ENCODE peak calls at places on chromosomes 16 and 17, in eight cellular contexts. W, U, Y, T, I, D, H and S are unnamed samples.

GRCh38 chr17:64328875-64329405 is 61.7 kb downstream of the PECAM1 start:
- DNase-seq in H (no peak), U (no peak), D (no peak), Y (no peak), W (no peak), I (no peak), T (no peak), S (no peak)

GRCh38 chr16:4570688-4571321 is 14.7 kb downstream of the C16orf96 start:
- DNase-seq in Y (no peak), U (no peak), T (no peak), H (no peak), W (no peak), D (no peak), I (no peak), S (no peak)

GRCh38 chr17:6090253-6090652 is 20.1 kb downstream of the WSCD1 start:
- DNase-seq in T (no peak), H (no peak), Y (no peak), U (no peak), W (no peak), I (no peak), D (no peak), S (no peak)

GRCh38 chr17:81651692-81652091 is 4.7 kb downstream of the PDE6G start:
- DNase-seq in W (no peak), Y (no peak), U (peak; percentile 76), I (peak; percentile 68), H (no peak), T (peak; percentile 88), D (no peak), S (peak; percentile 79)

GRCh38 chr16:70375636-70376611 is 29.2 kb downstream of the DDX19A start:
- DNase-seq in W (no peak), H (no peak), D (no peak), Y (no peak), T (no peak), U (no peak), I (no peak), S (no peak)

GRCh38 chr16:56242740-56243139 is 51.5 kb downstream of the GNAO1 start:
- DNase-seq in D (no peak), Y (no peak), T (no peak), U (no peak), I (no peak), W (no peak), H (no peak), S (no peak)

GRCh38 chr17:78358538-78359215 is 1.2 kb downstream of the SOCS3 start:
- DNase-seq in T (peak; percentile 61), Y (no peak), I (no peak), W (no peak), U (peak; percentile 60), D (no peak), H (no peak), S (peak; percentile 64)

GRCh38 chr17:47945529-47946508 is 4.4 kb downstream of the PNPO start:
- DNase-seq in H (no peak), W (no peak), T (no peak), U (no peak), Y (no peak), D (no peak), I (no peak), S (no peak)

GRCh38 chr16:73447850-73448249 is 399.9 kb upstream of the ZFHX3 start:
- DNase-seq in D (no peak), I (no peak), U (no peak), W (no peak), H (no peak), Y (no peak), T (no peak), S (no peak)

GRCh38 chr16:11032922-11033291 is 88.5 kb downstream of the CLEC16A start:
- DNase-seq in T (peak; percentile 41), U (peak; percentile 85), H (peak; percentile 61), W (no peak), Y (peak; percentile 74), D (no peak), I (peak; percentile 39), S (peak; percentile 82)

GRCh38 chr17:27379863-27380533 is 76.2 kb upstream of the KSR1 start:
- DNase-seq in U (peak; percentile 52), I (no peak), D (peak; percentile 78), Y (peak; percentile 85), T (peak; percentile 64), W (no peak), H (peak; percentile 54), S (peak; percentile 71)

GRCh38 chr17:39621523-39622379 is 5.0 kb upstream of the PPP1R1B start:
- DNase-seq in Y (peak; percentile 77), H (peak; percentile 74), D (peak; percentile 87), I (peak; percentile 44), T (peak; percentile 77), U (peak; percentile 65), W (no peak), S (peak; percentile 81)

GRCh38 chr16:30941600-30942420 is 7.1 kb upstream of the ORAI3 start:
- DNase-seq in Y (peak; percentile 83), W (peak; percentile 46), I (no peak), U (peak; percentile 62), H (peak; percentile 58), T (peak; percentile 59), D (peak; percentile 84), S (peak; percentile 70)

GRCh38 chr17:9240659-9241370 is 219.5 kb downstream of the NTN1 start:
- DNase-seq in Y (peak; percentile 90), U (peak; percentile 69), I (no peak), D (peak; percentile 52), H (peak; percentile 68), T (peak; percentile 62), W (no peak), S (peak; percentile 65)

GRCh38 chr17:40068129-40068581 is 5.4 kb downstream of the THRA start:
- DNase-seq in U (no peak), D (no peak), T (no peak), W (no peak), Y (peak; percentile 28), H (peak; percentile 41), I (no peak), S (no peak)

GRCh38 chr16:67283039-67283825 is 3.9 kb downstream of the PLEKHG4 start:
- DNase-seq in H (no peak), W (no peak), D (no peak), I (no peak), Y (no peak), U (peak; percentile 24), T (no peak), S (peak; percentile 56)

GRCh38 chr17:68054296-68054900 is 18.9 kb downstream of the KPNA2 start:
- DNase-seq in D (peak; percentile 46), I (peak; percentile 61), T (peak; percentile 70), Y (peak; percentile 44), H (no peak), W (no peak), U (peak; percentile 94), S (peak; percentile 85)

GRCh38 chr16:57752581-57753447 is 17.2 kb downstream of the KATNB1 start:
- DNase-seq in H (no peak), I (no peak), U (no peak), W (no peak), Y (no peak), T (no peak), D (no peak), S (no peak)

GRCh38 chr16:68504066-68504465 is 35.0 kb upstream of the ZFP90 start:
- DNase-seq in W (no peak), U (no peak), I (no peak), D (no peak), H (no peak), T (no peak), Y (no peak), S (no peak)

GRCh38 chr17:13160790-13161189 is 143.0 kb upstream of the ELAC2 start:
- DNase-seq in H (no peak), I (no peak), U (no peak), Y (no peak), D (no peak), T (no peak), W (no peak), S (no peak)

DNA sequence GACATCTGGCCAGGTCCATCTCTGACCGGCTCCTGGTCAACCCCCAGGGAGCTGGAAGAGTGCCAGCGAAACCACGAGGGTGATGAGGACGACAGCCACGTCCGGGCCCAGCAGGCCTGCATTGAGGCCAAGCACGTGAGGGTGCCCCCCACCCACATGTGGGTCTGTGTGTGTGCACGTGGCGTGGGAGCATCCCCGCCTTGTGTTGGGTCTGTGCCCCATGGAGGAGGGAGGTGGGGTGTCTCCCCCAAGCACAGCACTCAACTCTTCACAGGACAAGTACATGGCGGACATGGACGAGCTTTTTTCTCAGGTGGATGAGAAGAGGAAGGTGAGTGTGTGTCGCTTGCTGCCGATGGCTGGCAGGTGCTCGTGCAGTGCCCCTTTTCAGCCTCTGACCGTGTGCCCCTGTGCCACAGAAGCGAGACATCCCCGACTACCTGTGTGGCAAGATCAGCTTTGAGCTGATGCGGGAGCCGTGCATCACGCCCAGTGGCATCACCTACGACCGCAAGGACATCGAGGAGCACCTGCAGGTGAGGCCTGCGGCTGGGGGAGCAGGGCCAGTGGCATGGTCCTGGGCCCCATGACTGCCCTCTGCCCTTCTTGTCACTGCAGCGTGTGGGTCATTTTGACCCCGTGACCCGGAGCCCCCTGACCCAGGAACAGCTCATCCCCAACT is 1.7 kb downstream of the STUB1 start:
- DNase-seq in W (no peak), U (no peak), T (peak; percentile 19), D (no peak), I (no peak), Y (peak; percentile 41), H (peak; percentile 50), S (no peak)
- H3K4me3 ChIP-seq in W (peak overlapping the region; percentile 90), U (peak overlapping the region; percentile 76), T (peak overlapping the region; percentile 75), D (no peak overlapping the region), I (peak overlapping the region; percentile 73), Y (no peak overlapping the region), H (no peak overlapping the region), S (peak overlapping the region; percentile 77)

DNA sequence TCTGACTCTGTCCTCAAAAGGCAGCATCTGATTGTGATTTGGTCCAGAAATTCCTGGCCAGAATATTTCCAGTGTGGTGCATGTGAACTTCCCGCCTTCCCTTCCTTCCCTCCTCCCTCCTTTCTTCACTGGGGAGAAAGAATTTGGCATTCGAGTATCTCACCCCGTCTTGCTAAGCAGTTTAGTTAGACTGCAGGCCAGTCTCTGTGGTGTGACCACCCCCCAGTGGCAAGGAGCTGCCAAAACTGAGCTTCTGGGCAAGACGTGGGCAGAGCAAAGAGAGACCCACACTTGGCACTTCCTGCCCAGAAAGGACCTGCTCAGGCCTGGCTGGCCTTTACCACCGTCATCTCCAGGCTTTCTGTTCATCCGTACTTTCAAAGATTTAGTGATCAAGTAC is 36.4 kb downstream of the SNX20 start:
- DNase-seq in I (no peak), H (no peak), W (peak; percentile 19), T (no peak), U (peak; percentile 76), Y (no peak), D (no peak), S (peak; percentile 23)
- TF ChIP-seq CTCF in I (peak; percentile 11), H (peak; percentile 28), W (peak; percentile 53), T (peak; percentile 45), U (peak; percentile 62), Y (peak; percentile 28), D (no peak), S (peak; percentile 29)

GRCh38 chr17:17959520-17960361 is 12.5 kb downstream of the TOM1L2 start:
- DNase-seq in I (no peak), T (peak; percentile 72), H (no peak), U (peak; percentile 45), W (no peak), Y (no peak), D (no peak), S (peak; percentile 34)
- H3K4me3 ChIP-seq in I (peak overlapping the region; percentile 51), T (peak overlapping the region; percentile 21), H (no peak overlapping the region), U (peak overlapping the region; percentile 48), W (no peak overlapping the region), Y (no peak overlapping the region), D (peak overlapping the region; percentile 0), S (peak overlapping the region; percentile 39)

DNA sequence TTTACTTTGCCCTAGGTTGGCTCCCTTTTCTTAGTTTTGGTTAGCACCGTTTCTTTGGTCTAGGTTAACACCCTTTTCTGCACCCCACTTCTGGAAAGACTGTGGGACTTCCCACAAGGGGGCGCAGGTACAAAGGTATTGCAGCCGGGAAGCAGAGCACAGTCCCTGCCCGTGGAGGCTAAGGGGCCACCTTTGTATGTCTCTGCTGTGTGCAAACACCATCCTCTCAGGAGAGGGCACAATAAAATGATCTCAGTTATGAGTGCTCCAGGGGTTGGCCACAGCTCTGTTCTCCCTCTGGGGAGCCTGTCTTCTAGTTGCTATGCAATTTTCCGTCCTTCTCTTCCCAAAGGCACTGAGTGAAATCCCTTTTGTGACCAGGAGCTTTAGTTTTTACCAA is 28.4 kb upstream of the TMC5 start:
- DNase-seq in T (no peak), D (peak; percentile 73), W (no peak), I (no peak), Y (no peak), H (no peak), U (no peak), S (peak; percentile 13)
- TF ChIP-seq CTCF in T (peak; percentile 44), D (peak; percentile 52), W (peak; percentile 63), I (peak; percentile 40), Y (no peak), H (no peak), U (peak; percentile 33), S (peak; percentile 35)